ENCODE peak calls at places on chromosome X, in nine cellular contexts. Q is T follicular helper cell; W is CD4-positive, alpha-beta memory T cell; M is HFF-Myc; V is RWPE2; C is lower lobe of right lung; P is thyroid gland; S is stimulated activated CD4-positive, alpha-beta T cell treated with anti-CD3 and anti-CD28 coated beads, TNF-alpha, amount 100 ng/mL, for 4 hours; X is psoas muscle. H is an unnamed sample.

GRCh38 chrX:13816899-13817298 is at the start of gene GPM6B:
- DNase-seq in Q (no peak), W (no peak), M (no peak), V (no peak), C (no peak), P (no peak), S (no peak), X (no peak), H (peak)

GRCh38 chrX:121456315-121456714 is 408.9 kb downstream of the GLUD2 start:
- DNase-seq in Q (no peak), W (no peak), M (no peak), V (no peak), C (no peak), P (no peak), S (no peak), X (no peak), H (no peak)

GRCh38 chrX:24993887-24994286 is 21.9 kb downstream of the ARX start:
- DNase-seq in Q (no peak), W (no peak), M (no peak), V (no peak), C (no peak), P (no peak), S (no peak), X (no peak), H (no peak)

GRCh38 chrX:31099536-31100090 is 27.8 kb upstream of the FTHL17 start:
- DNase-seq in Q (no peak), W (no peak), M (no peak), V (no peak), C (no peak), P (no peak), S (no peak), X (no peak), H (no peak)

GRCh38 chrX:111444881-111445280 is 32.9 kb upstream of the DCX start:
- DNase-seq in Q (no peak), W (no peak), M (no peak), V (no peak), C (no peak), P (no peak), S (no peak), X (no peak), H (no peak)

GRCh38 chrX:45621356-45622041 is 420.8 kb upstream of the DIPK2B start:
- DNase-seq in Q (no peak), W (no peak), M (peak), V (no peak), C (no peak), P (no peak), S (no peak), X (no peak), H (no peak)

GRCh38 chrX:150312931-150313330 is 50.2 kb upstream of the MAMLD1 start:
- DNase-seq in Q (no peak), W (no peak), M (no peak), V (no peak), C (no peak), P (no peak), S (no peak), X (no peak), H (no peak)

GRCh38 chrX:54807524-54808108 is at the start of gene MAGED2:
- DNase-seq in Q (peak), W (peak), M (no peak), V (no peak), C (no peak), P (peak), S (no peak), X (peak), H (peak)

GRCh38 chrX:77422886-77423648 is 24.1 kb upstream of the FGF16 start:
- DNase-seq in Q (no peak), W (no peak), M (no peak), V (no peak), C (no peak), P (no peak), S (no peak), X (no peak), H (no peak)

GRCh38 chrX:123084797-123085196 is 99.3 kb upstream of the GRIA3 start:
- DNase-seq in Q (no peak), W (no peak), M (no peak), V (no peak), C (no peak), P (no peak), S (no peak), X (no peak), H (no peak)

GRCh38 chrX:153336128-153336894 is 2.4 kb downstream of the ZNF275 start:
- DNase-seq in Q (no peak), W (no peak), M (no peak), V (no peak), C (no peak), P (no peak), S (no peak), X (no peak), H (no peak)

GRCh38 chrX:36930491-36930890 is 77.7 kb upstream of the FAM47C start:
- DNase-seq in Q (no peak), W (no peak), M (no peak), V (no peak), C (no peak), P (no peak), S (no peak), X (no peak), H (no peak)

GRCh38 chrX:86154586-86154985 is 6.3 kb downstream of the DACH2 start:
- DNase-seq in Q (no peak), W (no peak), M (no peak), V (no peak), C (no peak), P (no peak), S (no peak), X (no peak), H (no peak)

GRCh38 chrX:42098897-42099296 is 175.5 kb upstream of the CASK start:
- DNase-seq in Q (no peak), W (no peak), M (no peak), V (no peak), C (no peak), P (no peak), S (no peak), X (no peak), H (no peak)

GRCh38 chrX:96407501-96407900 is 277.1 kb upstream of the DIAPH2 start:
- DNase-seq in Q (no peak), W (no peak), M (no peak), V (no peak), C (no peak), P (no peak), S (no peak), X (no peak), H (no peak)

H was measured in cerebellar cortex.